ENCODE peak calls at places on chromosomes 6 and 20, in four cellular contexts. One of them, this sample, is unnamed.

GRCh38 chr20:34621383-34622367 is 55.2 kb downstream of the PIGU start:
- DNase-seq in M059J: peak; percentile 31
- DNase-seq in GM10248: no peak
- DNase-seq in T-helper 9 cell: no peak
- DNase-seq in this sample: no peak

GRCh38 chr6:131400054-131400781 is 172.8 kb upstream of the ARG1 start:
- DNase-seq in M059J: peak; percentile 99
- DNase-seq in GM10248: no peak
- DNase-seq in T-helper 9 cell: no peak
- DNase-seq in this sample: peak; percentile 95

GRCh38 chr20:61664741-61665320 is 400.9 kb downstream of the TAF4 start:
- DNase-seq in GM10248: no peak
- DNase-seq in M059J: no peak
- DNase-seq in T-helper 9 cell: no peak
- DNase-seq in this sample: no peak

GRCh38 chr6:39009476-39009875 is 39.1 kb upstream of the GLP1R start:
- DNase-seq in T-helper 9 cell: no peak
- DNase-seq in GM10248: no peak
- DNase-seq in M059J: no peak
- DNase-seq in this sample: no peak

GRCh38 chr20:34709836-34710567 is 5.9 kb downstream of the TP53INP2 start:
- DNase-seq in GM10248: peak; percentile 83
- DNase-seq in T-helper 9 cell: no peak
- DNase-seq in M059J: peak; percentile 62
- DNase-seq in this sample: peak; percentile 66

GRCh38 chr20:61575151-61575937 is 323.3 kb downstream of the CDH4 start:
- DNase-seq in T-helper 9 cell: no peak
- DNase-seq in M059J: peak; percentile 57
- DNase-seq in GM10248: no peak
- DNase-seq in this sample: peak; percentile 12

GRCh38 chr6:144953552-144954240 is 668.6 kb downstream of the UTRN start:
- DNase-seq in T-helper 9 cell: no peak
- DNase-seq in GM10248: no peak
- DNase-seq in M059J: peak; percentile 99
- DNase-seq in this sample: peak; percentile 93

GRCh38 chr20:309841-310644 is 12.7 kb downstream of the ZCCHC3 start:
- DNase-seq in M059J: peak; percentile 100
- DNase-seq in GM10248: peak; percentile 92
- DNase-seq in T-helper 9 cell: peak; percentile 42
- DNase-seq in this sample: peak; percentile 100

GRCh38 chr6:137772541-137773289 is 94.3 kb upstream of the TNFAIP3 start:
- DNase-seq in M059J: no peak
- DNase-seq in GM10248: no peak
- DNase-seq in T-helper 9 cell: no peak
- DNase-seq in this sample: no peak

GRCh38 chr6:7594579-7595125 is 4.7 kb downstream of the SNRNP48 start:
- DNase-seq in T-helper 9 cell: no peak
- DNase-seq in GM10248: no peak
- DNase-seq in M059J: no peak
- DNase-seq in this sample: no peak

GRCh38 chr6:30883743-30884520 is at the start of gene DDR1:
- DNase-seq in GM10248: peak; percentile 84
- DNase-seq in T-helper 9 cell: peak; percentile 35
- DNase-seq in M059J: peak; percentile 88
- DNase-seq in this sample: peak; percentile 37

GRCh38 chr6:108562503-108562993 is 1.8 kb downstream of the FOXO3 start:
- DNase-seq in GM10248: no peak
- DNase-seq in M059J: peak; percentile 92
- DNase-seq in T-helper 9 cell: no peak
- DNase-seq in this sample: peak; percentile 85

GRCh38 chr20:17381701-17382100 is 149.5 kb downstream of the BFSP1 start:
- DNase-seq in GM10248: no peak
- DNase-seq in T-helper 9 cell: no peak
- DNase-seq in M059J: peak; percentile 20
- DNase-seq in this sample: no peak

GRCh38 chr6:108748959-108749358 is 99.3 kb upstream of the ARMC2 start:
- DNase-seq in M059J: no peak
- DNase-seq in T-helper 9 cell: no peak
- DNase-seq in GM10248: no peak
- DNase-seq in this sample: no peak

GRCh38 chr20:42097741-42098140 is 479.6 kb upstream of the CHD6 start:
- DNase-seq in T-helper 9 cell: no peak
- DNase-seq in M059J: no peak
- DNase-seq in GM10248: no peak
- DNase-seq in this sample: no peak

GRCh38 chr20:60598528-60598927 is 640.3 kb downstream of the CDH26 start:
- DNase-seq in T-helper 9 cell: no peak
- DNase-seq in GM10248: no peak
- DNase-seq in M059J: no peak
- DNase-seq in this sample: no peak

GRCh38 chr20:62796699-62797491 is 622 bp downstream of the MRGBP start:
- DNase-seq in M059J: no peak
- DNase-seq in GM10248: no peak
- DNase-seq in T-helper 9 cell: no peak
- DNase-seq in this sample: no peak

GRCh38 chr6:33860706-33861474 is 57.1 kb upstream of the MLN start:
- DNase-seq in M059J: peak; percentile 36
- DNase-seq in T-helper 9 cell: peak; percentile 12
- DNase-seq in GM10248: no peak
- DNase-seq in this sample: peak; percentile 27

GRCh38 chr6:143872211-143872610 is 7.9 kb downstream of the ZC2HC1B start:
- DNase-seq in M059J: peak; percentile 35
- DNase-seq in T-helper 9 cell: no peak
- DNase-seq in GM10248: peak; percentile 21
- DNase-seq in this sample: peak; percentile 8

GRCh38 chr20:46022411-46023147 is 6.4 kb upstream of the SLC12A5 start:
- DNase-seq in GM10248: peak; percentile 82
- DNase-seq in M059J: peak; percentile 51
- DNase-seq in T-helper 9 cell: peak; percentile 76
- DNase-seq in this sample: peak; percentile 66

GRCh38 chr6:156777866-156778614 is 862 bp downstream of the ARID1B start:
- DNase-seq in M059J: peak; percentile 69
- DNase-seq in T-helper 9 cell: peak; percentile 54
- DNase-seq in GM10248: peak; percentile 58
- DNase-seq in this sample: peak; percentile 54

GRCh38 chr20:18009116-18009515 is 40.3 kb downstream of the MGME1 start:
- DNase-seq in T-helper 9 cell: no peak
- DNase-seq in GM10248: no peak
- DNase-seq in M059J: no peak
- DNase-seq in this sample: no peak

GRCh38 chr6:31586596-31586995 is 519 bp downstream of the LST1 start:
- DNase-seq in T-helper 9 cell: no peak
- DNase-seq in GM10248: no peak
- DNase-seq in M059J: no peak
- DNase-seq in this sample: no peak

GRCh38 chr6:118886641-118887040 is 7.3 kb upstream of the ASF1A start:
- DNase-seq in GM10248: no peak
- DNase-seq in T-helper 9 cell: no peak
- DNase-seq in M059J: no peak
- DNase-seq in this sample: no peak

GRCh38 chr6:117167520-117168271 is 97.7 kb upstream of the VGLL2 start:
- DNase-seq in M059J: peak; percentile 82
- DNase-seq in GM10248: no peak
- DNase-seq in T-helper 9 cell: no peak
- DNase-seq in this sample: peak; percentile 84

GRCh38 chr6:2449572-2449940 is 204.2 kb upstream of the GMDS start:
- DNase-seq in GM10248: no peak
- DNase-seq in T-helper 9 cell: no peak
- DNase-seq in M059J: no peak
- DNase-seq in this sample: no peak

GRCh38 chr6:2101213-2101612 is 144.2 kb downstream of the GMDS start:
- DNase-seq in T-helper 9 cell: no peak
- DNase-seq in GM10248: no peak
- DNase-seq in M059J: no peak
- DNase-seq in this sample: no peak

GRCh38 chr6:108497883-108498282 is 62.8 kb upstream of the FOXO3 start:
- DNase-seq in M059J: peak; percentile 59
- DNase-seq in T-helper 9 cell: no peak
- DNase-seq in GM10248: peak; percentile 22
- DNase-seq in this sample: peak; percentile 40

GRCh38 chr6:15476631-15477380 is 186.0 kb downstream of the DTNBP1 start:
- DNase-seq in GM10248: no peak
- DNase-seq in M059J: peak; percentile 89
- DNase-seq in T-helper 9 cell: no peak
- DNase-seq in this sample: no peak

GRCh38 chr6:19811397-19812079 is 25.6 kb upstream of the ID4 start:
- DNase-seq in GM10248: no peak
- DNase-seq in T-helper 9 cell: no peak
- DNase-seq in M059J: no peak
- DNase-seq in this sample: no peak

GRCh38 chr6:159727717-159728440 is 573 bp downstream of the WTAP start:
- DNase-seq in T-helper 9 cell: no peak
- DNase-seq in GM10248: peak; percentile 57
- DNase-seq in M059J: peak; percentile 53
- DNase-seq in this sample: peak; percentile 39

GRCh38 chr6:159126590-159126989 is 42.6 kb upstream of the FNDC1 start:
- DNase-seq in T-helper 9 cell: no peak
- DNase-seq in M059J: no peak
- DNase-seq in GM10248: no peak
- DNase-seq in this sample: no peak

This sample was measured in HT1080.